ENCODE peak calls at places on chromosomes 2 and 18, in ten cellular contexts. T is stimulated activated CD8-positive, alpha-beta memory T cell treated with anti-CD3 and anti-CD28 coated beads, Interleukin-15, amount 100 ng/mL, for 24 hours; Q is HEK293T; J is Calu3; C is MM.1S; E is AG08396; P is GM12892; G is NAMALWA; I is GM13977; A is stimulated activated CD4-positive, alpha-beta T cell treated with anti-CD3 and anti-CD28 coated beads, Interleukin-1b, Interleukin-23, amount 100 ng/mL, for 1 hour. D is an unnamed sample.

GRCh38 chr2:28366496-28367282 is 26.0 kb upstream of the FOSL2 start:
- DNase-seq in A (no peak), I (no peak), T (no peak), J (peak; percentile 70), G (no peak), P (no peak), Q (no peak), C (peak; percentile 34), E (no peak), D (no peak)

GRCh38 chr2:105595536-105595935 is 149.2 kb upstream of the NCK2 start:
- DNase-seq in Q (no peak), J (peak; percentile 71), I (no peak), T (no peak), P (no peak), G (no peak), C (no peak), A (no peak), E (no peak), D (no peak)

GRCh38 chr2:181656450-181657261 is at the start of gene CERKL:
- DNase-seq in Q (peak; percentile 69), C (peak; percentile 80), T (no peak), I (peak; percentile 57), J (peak; percentile 83), G (no peak), A (no peak), E (peak; percentile 67), P (peak; percentile 50), D (peak; percentile 22)

GRCh38 chr2:38808677-38809076 is 30.7 kb downstream of the GEMIN6 start:
- DNase-seq in T (no peak), Q (no peak), G (no peak), I (no peak), J (no peak), A (no peak), E (no peak), C (no peak), P (no peak), D (no peak)

GRCh38 chr2:2321250-2321545 is 9.9 kb downstream of the MYT1L start:
- DNase-seq in P (no peak), T (no peak), E (no peak), J (no peak), Q (no peak), I (no peak), G (no peak), A (no peak), C (no peak), D (no peak)

GRCh38 chr2:26997394-26997793 is 27.0 kb downstream of the MAPRE3 start:
- DNase-seq in P (no peak), Q (no peak), G (no peak), E (no peak), J (no peak), I (no peak), C (no peak), T (no peak), A (no peak), D (no peak)

GRCh38 chr18:79572093-79572780 is 107.4 kb upstream of the CTDP1 start:
- DNase-seq in P (no peak), A (no peak), G (no peak), C (no peak), Q (no peak), J (no peak), I (no peak), T (no peak), E (no peak), D (no peak)

GRCh38 chr18:58046087-58046793 is 2.2 kb downstream of the NEDD4L start:
- DNase-seq in J (no peak), I (no peak), P (no peak), Q (no peak), E (no peak), C (no peak), G (no peak), A (no peak), T (no peak), D (no peak)

GRCh38 chr2:54079331-54079730 is 36.1 kb upstream of the ACYP2 start:
- DNase-seq in A (no peak), P (no peak), T (no peak), Q (no peak), E (no peak), G (no peak), C (no peak), I (no peak), J (no peak), D (no peak)

GRCh38 chr2:168740360-168740759 is 62.1 kb upstream of the NOSTRIN start:
- DNase-seq in A (no peak), Q (no peak), I (no peak), T (no peak), P (no peak), J (no peak), E (no peak), G (no peak), C (no peak), D (no peak)

GRCh38 chr2:64143154-64144056 is 815 bp downstream of the PELI1 start:
- DNase-seq in C (peak; percentile 37), A (peak; percentile 1), G (peak; percentile 85), J (peak; percentile 29), E (peak; percentile 64), I (peak; percentile 21), Q (peak; percentile 45), T (peak; percentile 5), P (no peak), D (no peak)

GRCh38 chr18:63909870-63910269 is 2.1 kb downstream of the SERPINB10 start:
- DNase-seq in I (peak; percentile 12), C (peak; percentile 15), Q (no peak), P (no peak), T (no peak), A (no peak), G (no peak), J (no peak), E (no peak), D (no peak)

GRCh38 chr2:231928481-231928880 is 2.3 kb upstream of the NPPC start:
- DNase-seq in C (no peak), E (peak; percentile 12), J (peak; percentile 23), Q (peak; percentile 24), T (no peak), P (no peak), I (no peak), G (no peak), A (no peak), D (no peak)

GRCh38 chr2:202771741-202772470 is 99.7 kb downstream of the ICA1L start:
- DNase-seq in Q (no peak), J (no peak), E (peak; percentile 29), G (no peak), T (no peak), C (no peak), I (no peak), P (no peak), A (no peak), D (no peak)

GRCh38 chr2:172091626-172092566 is 6.6 kb downstream of the DLX1 start:
- DNase-seq in C (no peak), Q (no peak), T (no peak), I (peak; percentile 20), A (no peak), J (no peak), G (no peak), E (peak; percentile 2), P (no peak), D (no peak)

GRCh38 chr18:58064406-58064998 is 20.5 kb downstream of the NEDD4L start:
- DNase-seq in E (no peak), A (no peak), P (no peak), I (no peak), J (no peak), Q (no peak), T (no peak), G (no peak), C (no peak), D (no peak)

GRCh38 chr18:52903858-52904257 is 563.9 kb downstream of the DCC start:
- DNase-seq in I (peak; percentile 4), J (no peak), E (no peak), C (peak; percentile 39), A (no peak), G (peak; percentile 72), Q (peak; percentile 9), P (no peak), T (no peak), D (peak; percentile 20)

GRCh38 chr2:173037245-173038106 is 38.2 kb upstream of the MAP3K20 start:
- DNase-seq in Q (no peak), G (no peak), T (no peak), C (no peak), I (no peak), E (no peak), A (no peak), P (no peak), J (no peak), D (no peak)

GRCh38 chr18:59470627-59471121 is 111.6 kb upstream of the LMAN1 start:
- DNase-seq in G (no peak), C (no peak), J (no peak), Q (no peak), E (no peak), P (no peak), T (no peak), I (no peak), A (no peak), D (no peak)

GRCh38 chr2:176827269-176827668 is 385.3 kb upstream of the HNRNPA3 start:
- DNase-seq in C (no peak), Q (no peak), G (no peak), I (no peak), E (no peak), A (no peak), T (no peak), P (no peak), J (no peak), D (no peak)

D was measured in C1 segment of cervical spinal cord.